ENCODE peak calls at places on chromosomes 7 and 10, in four cellular contexts. G is cardiac muscle cell, F is GM06990, I is Peyer's patch. D is an unnamed sample.

GRCh38 chr10:89887830-89888229 is 186.4 kb downstream of the KIF20B start:
- DNase-seq in G (no peak), F (no peak), I (peak), D (peak)

GRCh38 chr10:8581521-8582225 is 527.2 kb downstream of the GATA3 start:
- DNase-seq in G (no peak), F (no peak), I (no peak), D (no peak)

GRCh38 chr7:80848841-80849240 is 70.0 kb downstream of the SEMA3C start:
- DNase-seq in G (no peak), F (no peak), I (no peak), D (no peak)

GRCh38 chr10:110400173-110400947 is 95.6 kb upstream of the SMNDC1 start:
- DNase-seq in G (no peak), F (no peak), I (no peak), D (no peak)

GRCh38 chr7:2932761-2933251 is 88.7 kb upstream of the GNA12 start:
- DNase-seq in G (no peak), F (no peak), I (no peak), D (no peak)

GRCh38 chr10:71771821-71772617 is 1.3 kb downstream of the VSIR start:
- DNase-seq in G (no peak), F (no peak), I (no peak), D (no peak)

GRCh38 chr7:15916666-15917388 is 230.3 kb upstream of the MEOX2 start:
- DNase-seq in G (no peak), F (no peak), I (no peak), D (no peak)

GRCh38 chr7:158606111-158606510 is 18.5 kb upstream of the PTPRN2 start:
- DNase-seq in G (no peak), F (no peak), I (no peak), D (peak)

GRCh38 chr10:129193148-129193547 is 273.9 kb upstream of the MGMT start:
- DNase-seq in G (no peak), F (no peak), I (no peak), D (no peak)

GRCh38 chr10:3735175-3735574 is 49.8 kb downstream of the KLF6 start:
- DNase-seq in G (no peak), F (no peak), I (no peak), D (no peak)
- TF ChIP-seq CTCF in G (no peak), F (peak), I (no peak), D (peak)

DNA sequence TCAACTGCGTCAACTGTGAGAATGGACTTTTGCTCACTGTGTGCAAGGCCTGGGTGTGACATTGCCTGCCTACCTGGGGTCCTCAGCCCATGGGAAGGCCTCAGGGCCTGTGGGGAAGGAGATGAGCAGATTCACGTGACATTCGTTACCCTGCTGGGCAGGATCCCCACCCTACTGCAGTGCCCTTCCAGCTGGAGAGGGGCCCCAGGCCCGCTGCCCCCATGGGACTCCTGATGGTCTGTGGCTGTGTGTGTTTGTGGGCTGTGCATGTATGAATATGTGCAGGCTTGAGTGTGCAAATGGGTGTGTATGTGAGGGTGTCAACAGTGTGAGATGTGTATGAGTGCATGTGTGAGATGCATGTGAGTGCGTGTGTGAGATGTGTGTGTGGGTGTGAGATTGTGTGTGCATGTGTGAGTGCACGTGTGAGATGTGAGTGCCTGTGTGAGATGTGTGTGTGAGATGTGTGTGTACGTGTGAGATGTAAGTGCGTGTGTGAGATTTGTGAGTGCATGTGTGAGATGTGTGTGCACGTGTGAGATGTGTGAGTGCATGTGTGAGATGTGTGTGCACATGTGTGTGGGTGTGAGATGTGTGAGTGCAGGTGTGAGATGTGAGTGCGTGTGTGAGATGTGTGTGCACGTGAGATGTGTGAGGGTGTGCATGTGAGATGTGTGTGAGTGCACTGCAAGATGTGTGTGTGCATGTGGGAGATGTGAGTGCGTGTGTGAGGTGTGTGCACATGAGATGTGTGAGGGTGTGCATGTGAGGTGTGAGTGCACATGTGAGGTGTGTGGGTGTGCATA is 29.7 kb downstream of the PPIF start:
- DNase-seq in G (no peak), F (no peak), I (no peak), D (no peak)
- TF ChIP-seq CTCF in G (no peak), F (no peak), I (no peak), D (no peak)

DNA sequence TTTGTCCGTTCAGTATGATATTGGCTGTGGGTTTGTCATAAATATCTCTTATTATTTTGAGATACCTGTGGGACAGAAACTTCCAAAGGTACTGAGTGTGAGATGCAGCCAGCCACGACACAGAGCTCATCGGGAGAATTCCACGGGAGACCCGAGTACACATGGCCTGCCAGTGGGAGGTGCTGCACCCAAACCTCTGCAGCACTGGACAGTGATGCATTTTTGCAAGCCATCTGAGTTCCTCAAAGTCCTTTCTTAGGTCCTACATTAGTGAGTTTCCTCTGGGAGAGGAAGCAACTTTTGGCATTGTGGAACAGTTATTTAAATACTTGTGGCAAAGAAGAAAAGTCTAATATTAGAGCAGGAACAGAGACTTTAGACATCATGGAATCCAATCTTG is 77.5 kb downstream of the ARID5B start:
- DNase-seq in G (no peak), F (no peak), I (no peak), D (no peak)
- TF ChIP-seq CTCF in G (no peak), F (peak), I (no peak), D (peak)

DNA sequence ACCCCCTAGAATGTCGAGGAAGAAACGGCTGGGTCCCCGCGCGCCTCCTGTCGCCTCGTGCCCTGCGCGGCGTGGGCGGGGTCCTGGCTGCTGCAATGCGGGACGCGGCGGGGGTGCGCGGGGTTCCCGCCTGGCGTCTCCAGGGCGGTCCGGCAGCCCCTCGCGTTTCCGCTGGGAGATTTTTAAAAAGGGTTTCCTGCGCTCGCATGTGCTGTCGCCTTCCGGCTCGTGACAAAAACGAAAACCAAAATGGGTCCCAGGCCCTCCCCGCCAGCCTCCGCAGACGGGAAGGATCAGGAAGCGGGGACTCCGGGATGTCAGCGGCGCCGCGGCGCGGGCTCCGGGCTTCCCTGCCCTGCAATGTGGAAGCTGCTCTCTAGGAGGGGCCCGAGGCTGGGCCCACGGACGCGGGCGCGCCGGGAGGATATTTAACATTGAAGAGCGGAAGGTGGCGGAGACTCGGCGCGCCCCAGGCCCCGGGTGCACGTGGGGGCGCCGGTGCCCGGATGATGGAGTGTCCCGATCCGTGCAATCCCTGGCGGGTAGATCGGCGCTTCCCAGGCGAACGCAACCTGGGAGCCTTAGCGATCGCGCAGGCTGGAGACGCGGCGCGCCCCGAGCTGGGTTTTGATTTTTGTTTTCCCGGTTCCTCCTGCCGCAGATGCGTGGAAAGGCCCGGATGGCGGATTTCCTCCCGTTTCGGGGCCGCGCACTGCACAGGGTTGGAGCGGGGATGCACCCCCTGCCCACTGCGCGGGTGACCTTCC is 1.0 kb downstream of the PFKP start:
- DNase-seq in G (peak), F (peak), I (peak), D (peak)
- TF ChIP-seq CTCF in G (peak), F (peak), I (peak), D (peak)

GRCh38 chr10:93995598-93996271 is 2.0 kb downstream of the PLCE1 start:
- DNase-seq in G (no peak), F (no peak), I (no peak), D (no peak)

GRCh38 chr10:94002156-94002555 is 8.4 kb downstream of the PLCE1 start:
- DNase-seq in G (no peak), F (no peak), I (no peak), D (no peak)

GRCh38 chr10:94000638-94001420 is 7.1 kb downstream of the PLCE1 start:
- DNase-seq in G (no peak), F (no peak), I (no peak), D (no peak)

GRCh38 chr10:93997546-93997945 is 3.8 kb downstream of the PLCE1 start:
- DNase-seq in G (no peak), F (no peak), I (no peak), D (no peak)

GRCh38 chr10:93999401-93999851 is 5.7 kb downstream of the PLCE1 start:
- DNase-seq in G (peak), F (no peak), I (no peak), D (no peak)
- TF ChIP-seq CTCF in G (peak), F (no peak), I (no peak), D (no peak)

DNA sequence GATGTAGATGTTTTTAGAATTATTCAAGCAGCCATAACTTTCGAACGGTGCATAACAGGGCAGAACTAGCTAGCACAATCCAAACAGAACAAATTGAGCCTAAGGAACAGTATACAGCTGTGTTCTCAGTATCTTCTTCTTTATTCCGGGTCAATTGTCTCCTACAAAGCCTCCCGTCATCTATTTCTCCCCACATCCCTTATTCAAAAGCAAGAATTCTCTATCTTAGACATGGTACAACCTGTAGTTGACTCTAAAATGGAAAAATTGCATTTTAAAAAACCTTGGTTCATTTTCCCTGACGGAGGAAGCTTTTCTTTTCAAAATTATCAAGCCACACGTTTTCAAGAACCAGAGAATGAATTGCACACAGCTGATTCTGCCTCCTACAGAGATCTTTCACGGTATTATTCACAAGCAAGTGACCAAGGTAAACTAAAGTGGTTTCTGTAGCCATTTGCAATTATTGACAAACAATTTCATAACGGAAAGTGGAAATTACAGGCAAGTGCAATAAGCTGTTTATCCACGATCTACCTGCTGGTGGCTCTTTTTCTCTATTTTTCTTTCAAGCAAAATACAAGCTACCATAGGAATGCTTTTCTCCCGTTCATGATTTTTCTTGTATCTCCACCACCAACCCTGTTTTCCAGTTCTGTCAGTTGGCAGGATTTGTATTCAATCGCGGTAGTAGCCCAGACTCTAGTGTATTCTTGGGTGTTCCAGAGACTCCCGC is 2.3 kb downstream of the GRM8 start:
- DNase-seq in G (no peak), F (no peak), I (no peak), D (no peak)
- TF ChIP-seq CTCF in G (no peak), F (no peak), I (no peak), D (no peak)

D was measured in GM13977.